ENCODE peak calls at places on chromosome 21, in ten cellular contexts. I is LHCN-M2; G is endothelial cell of umbilical vein; Y is natural killer cell treated with Interleukin-12 subunit alpha and Interleukin-12 subunit beta and Interleukin-15 and Interleukin-18, amount 100 ng/mL, for 72 hours; E is Right ventricle myocardium inferior; Z is fibroblast of lung; K is stimulated activated CD4-positive, alpha-beta T cell treated with anti-CD3 and anti-CD28 coated beads, Interleukin-1b, Interleukin-23, amount 100 ng/mL, for 4 hours; L is nephron progenitor cell; J is T-helper 22 cell; S is amygdala. Q is an unnamed sample.

GRCh38 chr21:38319781-38320180 is 63.0 kb downstream of the KCNJ15 start:
- DNase-seq in I (peak; percentile 67), G (no peak), Y (no peak), E (no peak), Z (peak; percentile 76), K (no peak), L (no peak), J (no peak), S (no peak), Q (no peak)

GRCh38 chr21:43817157-43818086 is 28.0 kb downstream of the RRP1 start:
- DNase-seq in I (no peak), G (no peak), Y (peak; percentile 26), E (peak; percentile 58), Z (no peak), K (no peak), L (no peak), J (no peak), S (no peak), Q (no peak)

GRCh38 chr21:37878946-37879660 is 37.2 kb downstream of the KCNJ6 start:
- DNase-seq in I (peak; percentile 92), G (peak; percentile 1), Y (no peak), E (no peak), Z (peak; percentile 95), K (no peak), L (no peak), J (no peak), S (no peak), Q (no peak)

GRCh38 chr21:32252136-32252535 is 26.7 kb downstream of the MIS18A start:
- DNase-seq in I (no peak), G (no peak), Y (no peak), E (no peak), Z (no peak), K (no peak), L (no peak), J (no peak), S (no peak), Q (no peak)

GRCh38 chr21:35768187-35768586 is 292.1 kb downstream of the SETD4 start:
- DNase-seq in I (no peak), G (no peak), Y (no peak), E (no peak), Z (peak; percentile 19), K (no peak), L (no peak), J (no peak), S (no peak), Q (no peak)

GRCh38 chr21:46636550-46637289 is 1.2 kb downstream of the PRMT2 start:
- DNase-seq in I (no peak), G (peak; percentile 24), Y (no peak), E (no peak), Z (peak; percentile 2), K (no peak), L (no peak), J (no peak), S (no peak), Q (no peak)

GRCh38 chr21:45126085-45126687 is 51.8 kb downstream of the ADARB1 start:
- DNase-seq in I (peak; percentile 86), G (no peak), Y (no peak), E (no peak), Z (no peak), K (no peak), L (no peak), J (no peak), S (no peak), Q (no peak)

GRCh38 chr21:35390013-35390776 is 341.1 kb upstream of the RUNX1 start:
- DNase-seq in I (peak; percentile 95), G (peak; percentile 60), Y (no peak), E (no peak), Z (peak; percentile 86), K (no peak), L (no peak), J (no peak), S (no peak), Q (no peak)

GRCh38 chr21:43733529-43734071 is 14.7 kb downstream of the PDXK start:
- DNase-seq in I (peak; percentile 80), G (no peak), Y (no peak), E (no peak), Z (peak; percentile 85), K (no peak), L (no peak), J (peak; percentile 30), S (no peak), Q (peak; percentile 63)

GRCh38 chr21:44983421-44984206 is 43.8 kb downstream of the SLX9 start:
- DNase-seq in I (no peak), G (no peak), Y (peak; percentile 15), E (no peak), Z (no peak), K (no peak), L (no peak), J (no peak), S (no peak), Q (no peak)

GRCh38 chr21:41620982-41621381 is 113.0 kb upstream of the TMPRSS2 start:
- DNase-seq in I (no peak), G (no peak), Y (peak; percentile 29), E (no peak), Z (no peak), K (no peak), L (no peak), J (no peak), S (no peak), Q (no peak)

GRCh38 chr21:35023396-35024070 is 25.6 kb downstream of the RUNX1 start:
- DNase-seq in I (no peak), G (no peak), Y (no peak), E (no peak), Z (no peak), K (no peak), L (no peak), J (no peak), S (no peak), Q (no peak)

GRCh38 chr21:32726742-32727477 is 903 bp downstream of the SYNJ1 start:
- DNase-seq in I (peak; percentile 31), G (peak; percentile 63), Y (no peak), E (no peak), Z (peak; percentile 21), K (no peak), L (peak; percentile 23), J (no peak), S (no peak), Q (peak; percentile 8)